ENCODE peak calls at places on chromosomes 16 and 17, in eight cellular contexts. K is upper lobe of left lung, E is upper lobe of right lung, W is progenitor cell of endocrine pancreas, F is AG04449, C is heart right ventricle, Q is lower lobe of right lung, S is tibial artery. M is an unnamed sample.

GRCh38 chr17:17039911-17040310 is 2.3 kb upstream of the MPRIP start:
- DNase-seq in K (no peak), E (peak), W (no peak), F (no peak), C (no peak), Q (peak), S (no peak), M (no peak)

GRCh38 chr16:2533912-2534311 is 2.7 kb upstream of the CEMP1 start:
- DNase-seq in K (peak), E (no peak), W (no peak), F (no peak), C (no peak), Q (no peak), S (no peak), M (no peak)

GRCh38 chr16:628321-629061 is 2.3 kb upstream of the WFIKKN1 start:
- DNase-seq in K (peak), E (no peak), W (no peak), F (no peak), C (no peak), Q (no peak), S (no peak), M (no peak)

GRCh38 chr17:81924557-81925532 is 2.7 kb downstream of the MAFG start:
- DNase-seq in K (peak), E (no peak), W (no peak), F (no peak), C (no peak), Q (no peak), S (no peak), M (no peak)

GRCh38 chr17:50522766-50523165 is 9.8 kb upstream of the EPN3 start:
- DNase-seq in K (no peak), E (no peak), W (no peak), F (no peak), C (no peak), Q (no peak), S (no peak), M (no peak)

GRCh38 chr17:29292992-29293889 is 707 bp downstream of the NUFIP2 start:
- DNase-seq in K (peak), E (peak), W (peak), F (no peak), C (peak), Q (peak), S (peak), M (peak)

GRCh38 chr17:41793749-41794602 is 7.5 kb upstream of the JUP start:
- DNase-seq in K (no peak), E (no peak), W (no peak), F (no peak), C (no peak), Q (no peak), S (no peak), M (no peak)

GRCh38 chr16:75320435-75320834 is 69.0 kb upstream of the BCAR1 start:
- DNase-seq in K (no peak), E (no peak), W (no peak), F (no peak), C (no peak), Q (no peak), S (no peak), M (peak)

GRCh38 chr16:68289621-68290329 is 21.0 kb downstream of the SLC7A6OS start:
- DNase-seq in K (no peak), E (no peak), W (no peak), F (no peak), C (no peak), Q (no peak), S (no peak), M (no peak)

GRCh38 chr17:37772982-37773381 is 28.1 kb upstream of the HNF1B start:
- DNase-seq in K (no peak), E (no peak), W (no peak), F (no peak), C (no peak), Q (no peak), S (no peak), M (no peak)

GRCh38 chr17:62933986-62934385 is 32.0 kb upstream of the TANC2 start:
- DNase-seq in K (no peak), E (no peak), W (no peak), F (no peak), C (no peak), Q (peak), S (no peak), M (no peak)

GRCh38 chr17:35726609-35727460 is 4.6 kb upstream of the RASL10B start:
- DNase-seq in K (no peak), E (no peak), W (no peak), F (peak), C (peak), Q (no peak), S (no peak), M (no peak)

GRCh38 chr16:7352114-7352513 is 19.5 kb downstream of the RBFOX1 start:
- DNase-seq in K (no peak), E (no peak), W (no peak), F (no peak), C (no peak), Q (no peak), S (no peak), M (no peak)

GRCh38 chr16:23374721-23375120 is 72.6 kb downstream of the SCNN1B start:
- DNase-seq in K (no peak), E (peak), W (no peak), F (no peak), C (no peak), Q (peak), S (no peak), M (no peak)

GRCh38 chr17:163514-164103 is 17.8 kb downstream of the DOC2B start:
- DNase-seq in K (peak), E (no peak), W (no peak), F (no peak), C (no peak), Q (no peak), S (no peak), M (no peak)

GRCh38 chr16:85546585-85547447 is 66.3 kb upstream of the GSE1 start:
- DNase-seq in K (no peak), E (no peak), W (no peak), F (no peak), C (no peak), Q (no peak), S (no peak), M (no peak)

GRCh38 chr16:88790312-88791150 is 5.5 kb upstream of the PIEZO1 start:
- DNase-seq in K (peak), E (peak), W (no peak), F (no peak), C (peak), Q (peak), S (peak), M (no peak)

DNA sequence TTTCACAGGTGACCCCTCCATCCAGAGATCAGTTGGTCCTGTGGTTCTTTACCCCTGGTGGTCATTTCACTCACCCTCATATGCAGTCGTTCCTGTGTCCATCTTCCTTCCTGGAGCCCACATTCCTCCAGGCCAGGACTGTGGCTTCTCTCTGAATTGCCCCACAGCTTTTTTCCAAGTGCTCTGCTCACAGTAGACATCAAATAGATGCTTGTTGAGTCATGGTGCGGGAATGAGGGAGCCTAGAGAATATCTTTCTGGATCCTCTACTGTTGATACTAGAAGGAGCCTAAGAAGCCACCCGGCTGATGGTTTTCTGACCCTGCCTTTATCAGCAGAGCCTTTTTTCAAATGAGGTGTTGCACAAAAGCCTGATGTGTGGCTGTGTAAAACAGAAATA is 10.4 kb downstream of the USB1 start:
- DNase-seq in K (no peak), E (no peak), W (no peak), F (peak), C (no peak), Q (no peak), S (no peak), M (no peak)
- TF ChIP-seq CTCF in K (no peak), E (no peak), W (no peak), F (no peak), C (no peak), Q (no peak), S (no peak), M (no peak)

GRCh38 chr17:75614556-75615270 is 18.5 kb upstream of the SMIM5 start:
- DNase-seq in K (peak), E (no peak), W (no peak), F (no peak), C (no peak), Q (no peak), S (no peak), M (no peak)
- TF ChIP-seq CTCF in K (no peak), E (no peak), W (no peak), F (no peak), C (no peak), Q (no peak), S (no peak), M (no peak)

DNA sequence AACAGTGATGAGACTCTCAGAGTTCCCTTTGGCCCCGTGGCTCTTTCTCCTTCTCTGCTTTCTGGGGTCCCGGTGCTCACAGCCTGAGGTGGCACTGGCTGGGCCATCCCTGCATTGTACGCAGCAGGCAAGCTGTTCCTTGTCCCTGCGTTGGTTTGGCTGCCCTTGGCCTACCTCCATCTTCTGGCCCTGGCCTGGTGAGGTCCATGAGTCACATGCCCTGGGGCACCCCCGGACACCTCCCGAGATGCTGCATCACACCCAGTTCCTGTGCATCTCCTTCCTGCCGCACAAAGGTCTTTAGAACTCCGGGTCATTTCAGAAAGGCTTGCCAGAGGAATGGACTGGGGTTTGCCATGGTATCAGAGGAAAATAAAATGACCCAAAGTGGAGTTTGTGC is 9.5 kb downstream of the SULT1A2 start:
- DNase-seq in K (no peak), E (no peak), W (no peak), F (no peak), C (no peak), Q (no peak), S (no peak), M (no peak)
- TF ChIP-seq CTCF in K (no peak), E (no peak), W (no peak), F (no peak), C (no peak), Q (no peak), S (no peak), M (no peak)

GRCh38 chr16:51022852-51023251 is 128.2 kb downstream of the SALL1 start:
- DNase-seq in K (no peak), E (no peak), W (no peak), F (no peak), C (no peak), Q (no peak), S (no peak), M (no peak)

GRCh38 chr16:51024703-51025102 is 126.4 kb downstream of the SALL1 start:
- DNase-seq in K (no peak), E (no peak), W (no peak), F (no peak), C (no peak), Q (no peak), S (no peak), M (no peak)

GRCh38 chr16:51031598-51031997 is 119.5 kb downstream of the SALL1 start:
- DNase-seq in K (no peak), E (no peak), W (no peak), F (no peak), C (no peak), Q (no peak), S (no peak), M (no peak)

GRCh38 chr16:51025588-51026290 is 125.3 kb downstream of the SALL1 start:
- DNase-seq in K (no peak), E (no peak), W (no peak), F (no peak), C (no peak), Q (no peak), S (no peak), M (no peak)
- TF ChIP-seq CTCF in K (no peak), E (no peak), W (no peak), F (no peak), C (no peak), Q (no peak), S (no peak), M (no peak)

GRCh38 chr17:72005332-72006163 is 115.3 kb upstream of the SOX9 start:
- DNase-seq in K (no peak), E (no peak), W (no peak), F (no peak), C (no peak), Q (no peak), S (no peak), M (no peak)
- TF ChIP-seq CTCF in K (no peak), E (no peak), W (no peak), F (no peak), C (no peak), Q (no peak), S (no peak), M (no peak)

GRCh38 chr17:67862614-67863217 is 37.4 kb downstream of the BPTF start:
- DNase-seq in K (no peak), E (no peak), W (no peak), F (no peak), C (no peak), Q (no peak), S (no peak), M (no peak)
- TF ChIP-seq CTCF in K (no peak), E (no peak), W (peak), F (no peak), C (no peak), Q (no peak), S (no peak), M (no peak)